ENCODE peak calls at places on chromosome 21, in six cellular contexts. G is left ventricle myocardium inferior, M is Caco-2, S is ascending aorta, R is fibroblast of lung, D is iPS DF 6.9. Z is an unnamed sample.

GRCh38 chr21:14120091-14120734 is 90.5 kb downstream of the LIPI start:
- DNase-seq in G (no peak), M (no peak), S (no peak), R (no peak), D (peak; percentile 33), Z (no peak)

GRCh38 chr21:46347791-46348381 is 23.9 kb downstream of the PCNT start:
- DNase-seq in G (peak; percentile 74), M (no peak), S (peak; percentile 54), R (peak; percentile 31), D (no peak), Z (no peak)

GRCh38 chr21:45827881-45828579 is 153.5 kb upstream of the COL6A1 start:
- DNase-seq in G (no peak), M (no peak), S (no peak), R (no peak), D (no peak), Z (no peak)

GRCh38 chr21:41188476-41189146 is 20.7 kb downstream of the BACE2 start:
- DNase-seq in G (no peak), M (no peak), S (no peak), R (no peak), D (no peak), Z (no peak)

GRCh38 chr21:38824124-38824822 is 18.5 kb downstream of the ETS2 start:
- DNase-seq in G (no peak), M (no peak), S (no peak), R (peak; percentile 56), D (no peak), Z (no peak)

GRCh38 chr21:36589352-36589971 is 109.5 kb upstream of the SIM2 start:
- DNase-seq in G (no peak), M (no peak), S (no peak), R (peak; percentile 13), D (peak; percentile 11), Z (no peak)

GRCh38 chr21:36028127-36029069 is 31.9 kb downstream of the SETD4 start:
- DNase-seq in G (peak; percentile 65), M (peak; percentile 75), S (peak; percentile 17), R (peak; percentile 54), D (peak; percentile 55), Z (peak; percentile 54)

GRCh38 chr21:42651515-42652401 is 1.7 kb upstream of the PDE9A start:
- DNase-seq in G (peak; percentile 17), M (no peak), S (no peak), R (no peak), D (no peak), Z (no peak)

GRCh38 chr21:42440187-42440792 is 36.6 kb downstream of the UBASH3A start:
- DNase-seq in G (no peak), M (no peak), S (no peak), R (no peak), D (no peak), Z (no peak)

GRCh38 chr21:40902299-40902698 is 55.3 kb upstream of the DSCAM start:
- DNase-seq in G (no peak), M (no peak), S (no peak), R (no peak), D (no peak), Z (no peak)

GRCh38 chr21:42351626-42352432 is 1.0 kb upstream of the TFF2 start:
- DNase-seq in G (no peak), M (peak; percentile 13), S (no peak), R (no peak), D (no peak), Z (no peak)

GRCh38 chr21:36310016-36310415 is 10.0 kb upstream of the MORC3 start:
- DNase-seq in G (no peak), M (no peak), S (no peak), R (no peak), D (no peak), Z (no peak)

GRCh38 chr21:45975017-45975595 is 6.5 kb upstream of the COL6A1 start:
- DNase-seq in G (peak; percentile 77), M (no peak), S (no peak), R (peak; percentile 63), D (no peak), Z (no peak)

GRCh38 chr21:38661296-38662223 is 144.2 kb upstream of the ETS2 start:
- DNase-seq in G (peak; percentile 20), M (no peak), S (no peak), R (peak; percentile 74), D (no peak), Z (no peak)

GRCh38 chr21:34545079-34545884 is 33.3 kb upstream of the KCNE1 start:
- DNase-seq in G (no peak), M (peak; percentile 56), S (no peak), R (peak; percentile 82), D (no peak), Z (no peak)

GRCh38 chr21:35150562-35151226 is 101.6 kb upstream of the RUNX1 start:
- DNase-seq in G (no peak), M (no peak), S (no peak), R (peak; percentile 86), D (no peak), Z (no peak)

GRCh38 chr21:19922122-19922521 is 1076.1 kb upstream of the NCAM2 start:
- DNase-seq in G (no peak), M (no peak), S (no peak), R (no peak), D (no peak), Z (no peak)

GRCh38 chr21:36164427-36164784 is 7.8 kb downstream of the DOP1B start:
- DNase-seq in G (no peak), M (no peak), S (no peak), R (no peak), D (no peak), Z (no peak)

GRCh38 chr21:34878501-34878900 is 170.6 kb downstream of the RUNX1 start:
- DNase-seq in G (no peak), M (no peak), S (no peak), R (peak; percentile 58), D (no peak), Z (no peak)

GRCh38 chr21:39251326-39251725 is 62.1 kb downstream of the BRWD1 start:
- DNase-seq in G (no peak), M (no peak), S (no peak), R (no peak), D (no peak), Z (no peak)

GRCh38 chr21:38740131-38740530 is 65.6 kb upstream of the ETS2 start:
- DNase-seq in G (no peak), M (no peak), S (no peak), R (peak; percentile 12), D (no peak), Z (no peak)

GRCh38 chr21:36976882-36977651 is 10.6 kb upstream of the HLCS start:
- DNase-seq in G (no peak), M (peak; percentile 60), S (no peak), R (peak; percentile 73), D (no peak), Z (no peak)

DNA sequence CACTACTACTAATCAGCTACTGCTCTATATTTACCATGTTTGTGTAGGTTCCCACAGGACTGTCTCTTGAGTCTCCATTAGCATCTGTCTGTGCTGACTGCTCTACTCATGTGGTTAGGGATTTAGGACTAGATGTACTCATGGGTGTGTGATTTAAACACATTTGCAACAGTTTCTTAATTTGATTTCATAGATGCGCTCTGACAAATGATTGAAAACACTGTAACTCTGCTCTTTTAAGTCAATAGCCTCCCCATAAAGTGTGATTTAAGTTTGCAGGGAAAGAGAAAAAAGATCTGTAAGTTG is 809.3 kb downstream of the NCAM2 start:
- DNase-seq in G (no peak), M (no peak), S (no peak), R (no peak), D (no peak), Z (no peak)
- H3K9me3 ChIP-seq in G (peaks cover 11% of the 10 kb centered on the region), M (no peaks in the 10 kb centered on the region), S (no peaks in the 10 kb centered on the region), R (no peaks in the 10 kb centered on the region), D (no peaks in the 10 kb centered on the region), Z (peaks cover 2% of the 10 kb centered on the region)

DNA sequence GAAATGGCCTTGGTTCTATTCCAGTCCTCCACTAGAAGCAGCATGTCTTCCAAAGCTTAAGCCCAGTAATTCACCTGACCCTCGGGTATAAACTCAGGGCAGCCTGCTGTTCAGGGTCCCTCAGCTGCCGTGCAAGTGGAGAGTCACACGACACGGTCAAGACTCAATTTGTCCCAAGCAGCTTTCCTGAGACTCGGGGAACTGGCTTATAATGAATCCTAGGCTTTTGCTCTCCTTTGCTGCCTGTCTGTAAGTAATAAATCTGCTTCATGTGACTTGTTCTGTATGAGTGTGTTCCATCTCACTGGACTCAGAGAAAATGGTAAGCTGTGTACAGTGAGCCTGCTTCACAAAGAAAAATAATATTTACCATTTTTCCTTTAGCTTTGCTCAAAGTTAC is 119.8 kb downstream of the CYYR1 start:
- DNase-seq in G (no peak), M (no peak), S (no peak), R (no peak), D (no peak), Z (no peak)
- H3K9me3 ChIP-seq in G (no peaks in the 10 kb centered on the region), M (no peaks in the 10 kb centered on the region), S (no peaks in the 10 kb centered on the region), R (no peaks in the 10 kb centered on the region), D (no peaks in the 10 kb centered on the region), Z (peaks cover 2% of the 10 kb centered on the region)

DNA sequence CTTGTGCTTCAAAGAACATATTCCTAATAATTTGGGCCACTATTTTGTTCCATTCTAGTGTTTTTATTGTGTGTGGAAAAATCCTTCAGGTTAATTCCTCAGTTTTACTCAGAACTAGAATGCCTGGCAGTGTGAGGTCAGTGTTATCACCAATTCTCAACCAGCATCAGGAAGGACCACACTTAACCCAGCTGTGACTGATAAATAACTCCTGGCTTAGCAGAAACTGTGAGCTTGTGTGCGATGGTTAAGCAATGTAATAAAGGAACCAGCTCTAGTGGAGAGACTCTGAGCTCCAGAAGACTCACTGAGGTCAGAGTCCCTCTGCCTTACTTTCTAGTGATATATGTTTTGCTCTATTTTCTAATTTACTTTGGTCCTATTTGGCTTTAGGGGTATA is 600.2 kb downstream of the LTN1 start:
- DNase-seq in G (no peak), M (no peak), S (no peak), R (no peak), D (no peak), Z (no peak)
- H3K9me3 ChIP-seq in G (no peaks in the 10 kb centered on the region), M (peaks cover 14% of the 10 kb centered on the region), S (no peaks in the 10 kb centered on the region), R (no peaks in the 10 kb centered on the region), D (no peaks in the 10 kb centered on the region), Z (no peaks in the 10 kb centered on the region)

GRCh38 chr21:17693801-17694200 is 81.1 kb upstream of the BTG3 start:
- DNase-seq in G (no peak), M (no peak), S (no peak), R (no peak), D (no peak), Z (no peak)

GRCh38 chr21:17690078-17690494 is 77.4 kb upstream of the BTG3 start:
- DNase-seq in G (no peak), M (no peak), S (no peak), R (no peak), D (no peak), Z (no peak)

DNA sequence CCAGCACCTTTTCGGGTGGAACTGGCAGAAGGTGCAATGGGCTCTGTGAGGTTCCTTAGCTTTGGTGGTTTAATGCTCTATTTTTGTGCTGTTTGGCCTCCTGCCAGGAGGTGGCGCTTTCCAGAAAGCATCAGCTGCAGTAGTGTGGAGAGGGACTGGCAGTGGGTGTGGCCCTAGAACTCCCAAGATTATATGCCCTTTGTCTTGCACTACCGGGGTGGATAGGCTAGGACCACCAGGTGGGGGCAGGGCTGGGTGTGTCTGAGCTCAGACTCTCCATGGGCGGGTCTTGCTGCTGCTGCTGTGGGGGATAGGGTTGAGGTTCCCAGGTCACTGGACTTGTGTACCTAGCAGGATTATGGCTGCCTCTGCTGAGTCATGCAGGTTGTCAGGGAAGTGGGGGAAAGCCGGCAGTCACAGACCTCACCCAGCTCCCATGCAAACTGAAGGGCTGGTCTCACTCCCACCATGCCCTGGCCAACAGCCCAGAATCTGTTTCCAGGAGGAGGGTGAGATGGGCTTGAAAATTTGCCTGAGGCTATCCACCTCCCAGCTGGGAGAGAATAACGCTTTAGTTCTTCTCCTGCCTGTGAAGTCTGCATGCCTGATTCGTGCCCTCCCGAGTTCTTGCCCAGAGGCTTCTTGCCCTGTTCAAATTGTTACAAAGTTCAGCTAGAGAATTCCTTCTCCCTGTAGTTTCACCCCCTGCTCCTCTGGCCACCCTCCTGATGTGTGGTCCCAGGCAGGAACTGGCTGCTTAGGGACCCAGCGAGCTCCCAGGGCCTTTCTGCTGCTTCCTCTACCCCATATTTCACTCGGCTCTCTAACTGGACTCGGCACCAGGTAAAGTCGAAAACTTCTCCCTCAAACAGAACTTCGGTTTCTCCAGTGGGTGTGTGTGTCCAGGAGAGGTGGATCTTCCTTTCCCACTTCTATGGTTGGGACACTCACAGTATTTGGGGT is 76.5 kb upstream of the BTG3 start:
- DNase-seq in G (peak; percentile 23), M (peak; percentile 81), S (no peak), R (peak; percentile 67), D (no peak), Z (no peak)
- H3K9me3 ChIP-seq in G (no peaks in the 10 kb centered on the region), M (no peaks in the 10 kb centered on the region), S (no peaks in the 10 kb centered on the region), R (no peaks in the 10 kb centered on the region), D (no peaks in the 10 kb centered on the region), Z (no peaks in the 10 kb centered on the region)